ENCODE peak calls at places on chromosome 21, in six cellular contexts. F is prostate gland, H is A549, K is cardiac muscle cell, D is brain microvascular endothelial cell, R is heart left ventricle. N is an unnamed sample.

GRCh38 chr21:42474043-42474831 is 21.8 kb downstream of the RSPH1 start:
- DNase-seq in D (no peak), R (no peak), F (peak), H (peak), K (no peak), N (peak)

GRCh38 chr21:36549470-36549869 is 69.5 kb upstream of the CLDN14 start:
- DNase-seq in F (no peak), H (no peak), K (no peak), D (no peak), R (no peak), N (no peak)

GRCh38 chr21:18666725-18667124 is 263.1 kb upstream of the TMPRSS15 start:
- DNase-seq in F (no peak), H (no peak), K (no peak), R (no peak), D (no peak), N (no peak)

GRCh38 chr21:41750532-41751151 is 16.2 kb downstream of the RIPK4 start:
- DNase-seq in K (no peak), F (no peak), D (no peak), H (no peak), R (no peak), N (no peak)

GRCh38 chr21:46181953-46182547 is 2.2 kb downstream of the SPATC1L start:
- DNase-seq in D (no peak), F (no peak), H (no peak), K (no peak), R (no peak), N (no peak)

GRCh38 chr21:29091032-29091431 is 17.6 kb upstream of the CCT8 start:
- DNase-seq in D (peak), F (no peak), H (peak), K (no peak), R (no peak), N (peak)

GRCh38 chr21:38496224-38496623 is 2.1 kb downstream of the ERG start:
- DNase-seq in D (no peak), H (no peak), F (no peak), K (no peak), R (no peak), N (no peak)

GRCh38 chr21:46604975-46605758 is at the start of gene S100B:
- DNase-seq in K (peak), F (no peak), H (no peak), D (no peak), R (no peak), N (no peak)

GRCh38 chr21:39121600-39122355 is 61.5 kb downstream of the PSMG1 start:
- DNase-seq in H (no peak), R (no peak), K (no peak), D (no peak), F (no peak), N (no peak)

GRCh38 chr21:29168874-29169273 is 38.4 kb downstream of the MAP3K7CL start:
- DNase-seq in H (no peak), D (no peak), K (no peak), F (no peak), R (no peak), N (peak)

GRCh38 chr21:42992943-42993712 is 18.8 kb downstream of the PKNOX1 start:
- DNase-seq in D (no peak), F (no peak), K (no peak), R (no peak), H (no peak), N (no peak)

GRCh38 chr21:37407719-37408455 is 41.3 kb downstream of the DYRK1A start:
- DNase-seq in H (no peak), F (no peak), K (no peak), R (no peak), D (no peak), N (no peak)

GRCh38 chr21:31351438-31351837 is 7.4 kb upstream of the TIAM1 start:
- DNase-seq in R (no peak), D (peak), H (peak), F (no peak), K (no peak), N (peak)

GRCh38 chr21:27134513-27134912 is 167.6 kb upstream of the ADAMTS5 start:
- DNase-seq in H (no peak), R (no peak), D (no peak), F (no peak), K (no peak), N (no peak)

GRCh38 chr21:18493420-18493819 is 89.8 kb upstream of the TMPRSS15 start:
- DNase-seq in F (no peak), R (no peak), K (no peak), H (no peak), D (peak), N (peak)

GRCh38 chr21:27564684-27565280 is 597.9 kb upstream of the ADAMTS5 start:
- DNase-seq in D (peak), F (peak), R (peak), K (peak), H (no peak), N (peak)

GRCh38 chr21:37204580-37204979 is 62.6 kb downstream of the VPS26C start:
- DNase-seq in H (no peak), R (no peak), D (no peak), F (no peak), K (no peak), N (no peak)

GRCh38 chr21:35128526-35128925 is 79.4 kb upstream of the RUNX1 start:
- DNase-seq in F (no peak), R (no peak), D (no peak), K (no peak), H (no peak), N (no peak)

GRCh38 chr21:37071561-37072238 is 1.2 kb downstream of the PIGP start:
- DNase-seq in R (peak), K (peak), D (peak), F (peak), H (peak), N (peak)

GRCh38 chr21:39307466-39307865 is 6.0 kb downstream of the BRWD1 start:
- DNase-seq in R (no peak), D (no peak), F (no peak), K (no peak), H (no peak), N (no peak)

GRCh38 chr21:40388046-40388445 is 458.9 kb downstream of the DSCAM start:
- DNase-seq in K (no peak), R (no peak), H (no peak), D (no peak), F (no peak), N (no peak)
- H3K27ac ChIP-seq in K (no peak), R (no peak), H (no peak), D (no peak), F (no peak), N (no peak)

DNA sequence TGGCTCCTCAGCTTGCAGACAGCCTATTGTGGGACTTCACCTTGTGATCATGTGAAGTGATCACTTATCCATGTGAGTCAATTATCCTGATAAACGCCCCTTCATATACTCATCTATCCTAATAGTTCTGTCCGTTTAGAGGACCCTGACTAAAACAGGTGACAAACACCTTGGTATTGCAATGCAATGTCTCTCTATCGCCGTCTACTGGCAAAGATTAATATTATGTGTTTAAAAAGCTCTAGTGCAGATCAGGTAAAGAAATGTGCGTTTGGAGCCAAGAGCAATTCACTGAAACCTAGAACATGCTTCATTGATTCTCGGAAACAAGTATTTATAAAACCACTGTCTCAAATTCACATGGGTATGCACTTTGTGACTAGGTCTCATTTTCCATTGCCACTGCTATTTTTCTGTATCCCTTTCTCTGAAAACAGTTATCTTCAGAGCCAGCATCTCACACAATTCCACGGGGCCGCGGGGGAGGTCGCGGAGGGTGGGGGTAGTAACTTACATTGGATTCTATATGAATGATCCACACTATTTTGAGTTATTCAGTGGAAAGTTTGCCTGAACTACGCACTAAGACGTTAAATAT is 554.6 kb upstream of the NCAM2 start:
- DNase-seq in D (no peak), F (no peak), R (no peak), H (no peak), K (peak), N (no peak)
- TF ChIP-seq CTCF in D (peak), F (no peak), R (peak), H (no peak), K (no peak), N (peak)

GRCh38 chr21:17083084-17083483 is 429.8 kb upstream of the CXADR start:
- DNase-seq in R (no peak), D (no peak), F (no peak), H (no peak), K (no peak), N (no peak)

GRCh38 chr21:17089121-17089520 is 423.7 kb upstream of the CXADR start:
- DNase-seq in K (no peak), H (no peak), F (no peak), D (no peak), R (no peak), N (no peak)

GRCh38 chr21:17088500-17088899 is 424.3 kb upstream of the CXADR start:
- DNase-seq in K (no peak), F (no peak), R (no peak), H (no peak), D (no peak), N (no peak)
- H3K27ac ChIP-seq in K (no peak), F (peak), R (no peak), H (no peak), D (no peak), N (no peak)

GRCh38 chr21:44845418-44846200 is 27.7 kb upstream of the SUMO3 start:
- DNase-seq in R (peak), K (peak), D (no peak), F (no peak), H (peak), N (peak)
- TF ChIP-seq CTCF in R (no peak), K (peak), D (peak), F (no peak), H (peak), N (peak)

DNA sequence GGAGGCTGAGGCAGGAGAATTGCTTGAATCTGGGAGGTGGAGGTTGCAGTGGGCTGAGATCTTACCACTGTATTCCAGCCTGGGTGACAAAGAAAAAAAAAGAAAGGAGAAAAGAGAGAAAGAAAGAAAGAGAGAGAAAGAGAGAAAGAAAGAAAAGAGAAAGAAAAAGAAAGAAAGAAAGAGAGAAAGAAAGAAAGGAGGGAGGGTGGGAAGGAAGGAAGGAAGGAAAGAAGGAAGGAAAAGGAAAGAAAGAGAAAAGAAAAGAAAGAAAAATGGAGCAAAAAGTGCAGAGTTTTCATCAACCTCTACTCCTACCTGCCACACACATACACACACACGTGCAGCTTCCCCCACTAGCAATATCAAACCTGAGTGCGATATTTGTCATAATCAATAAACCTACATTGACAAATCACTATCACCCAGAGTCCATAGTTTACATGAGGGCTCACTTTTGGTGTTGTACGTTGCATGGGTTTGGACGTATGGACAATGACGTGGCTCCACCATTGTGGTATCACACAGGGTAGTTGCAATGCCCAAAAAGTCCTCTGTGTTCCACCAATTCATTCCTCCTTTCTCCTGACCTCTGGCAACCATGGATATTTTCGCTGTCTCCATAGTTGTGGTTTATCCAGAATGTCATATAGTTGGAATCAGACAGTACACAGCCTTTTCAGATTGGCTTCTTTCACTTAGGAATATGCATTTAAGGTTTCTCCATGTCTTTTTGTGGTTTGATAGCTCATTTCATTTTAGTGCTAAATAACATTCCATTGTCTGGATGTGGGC is 36.5 kb downstream of the EVA1C start:
- DNase-seq in D (peak), K (no peak), F (no peak), R (no peak), H (no peak), N (no peak)
- H3K27ac ChIP-seq in D (no peak), K (no peak), F (peak), R (no peak), H (no peak), N (peak)